ENCODE peak calls at places on chromosomes 4 and X, in five cellular contexts. R is psoas muscle, V is cardiac muscle cell, G is fibroblast of lung, C is A549. E is an unnamed sample.

GRCh38 chrX:153460826-153461225 is 9.6 kb downstream of the HAUS7 start:
- DNase-seq in V (peak), R (peak), C (peak), G (peak), E (peak)

GRCh38 chr4:76585270-76585669 is 150.2 kb downstream of the SHROOM3 start:
- DNase-seq in V (no peak), R (no peak), C (no peak), G (peak), E (peak)

GRCh38 chr4:144645621-144646522 is at the start of gene HHIP:
- DNase-seq in C (peak), R (peak), G (peak), V (peak), E (peak)

GRCh38 chr4:1713003-1713397 is 881 bp upstream of the SLBP start:
- DNase-seq in V (no peak), R (no peak), G (no peak), C (no peak), E (no peak)

GRCh38 chr4:7899184-7899583 is 40.5 kb downstream of the AFAP1 start:
- DNase-seq in G (no peak), R (no peak), V (no peak), C (no peak), E (no peak)

GRCh38 chrX:4572652-4573051 is 859.2 kb upstream of the PRKX start:
- DNase-seq in V (no peak), R (no peak), C (no peak), G (no peak), E (no peak)

GRCh38 chr4:24867766-24868296 is 45.0 kb downstream of the CCDC149 start:
- DNase-seq in C (no peak), V (no peak), G (no peak), R (no peak), E (no peak)

GRCh38 chr4:25252230-25253071 is 18.6 kb downstream of the PI4K2B start:
- DNase-seq in V (no peak), R (no peak), C (no peak), G (no peak), E (no peak)

GRCh38 chrX:111917591-111917990 is 41.6 kb downstream of the TRPC5OS start:
- DNase-seq in C (no peak), R (no peak), G (no peak), V (peak), E (no peak)

GRCh38 chr4:123505077-123505456 is 108.5 kb downstream of the SPRY1 start:
- DNase-seq in R (no peak), G (peak), V (peak), C (peak), E (peak)

GRCh38 chrX:105876658-105877057 is 54.3 kb downstream of the NRK start:
- DNase-seq in R (no peak), V (peak), C (peak), G (peak), E (peak)

GRCh38 chr4:74640111-74640903 is 154.0 kb downstream of the BTC start:
- DNase-seq in G (peak), R (no peak), C (no peak), V (no peak), E (peak)

GRCh38 chr4:109163493-109163892 is 139.0 kb downstream of the COL25A1 start:
- DNase-seq in R (no peak), G (no peak), V (no peak), C (no peak), E (no peak)

GRCh38 chr4:171919314-171919713 is 106.1 kb downstream of the GALNTL6 start:
- DNase-seq in G (no peak), R (no peak), V (no peak), C (no peak), E (no peak)

GRCh38 chr4:102295153-102295862 is 50.0 kb downstream of the SLC39A8 start:
- DNase-seq in C (no peak), V (no peak), G (no peak), R (no peak), E (no peak)

GRCh38 chrX:25020391-25021131 is 4.8 kb upstream of the ARX start:
- DNase-seq in V (peak), C (no peak), G (no peak), R (peak), E (no peak)

GRCh38 chrX:149473092-149473491 is 32.0 kb downstream of the IDS start:
- DNase-seq in G (no peak), V (no peak), C (no peak), R (no peak), E (no peak)

GRCh38 chr4:141046255-141046654 is 87.0 kb downstream of the RNF150 start:
- DNase-seq in C (peak), R (no peak), G (peak), V (no peak), E (peak)

GRCh38 chrX:13994681-13995080 is 35.0 kb downstream of the GEMIN8 start:
- DNase-seq in C (no peak), R (no peak), V (no peak), G (no peak), E (peak)

GRCh38 chr4:13944095-13944501 is 316.6 kb upstream of the BOD1L1 start:
- DNase-seq in G (no peak), C (no peak), R (no peak), V (no peak), E (no peak)

GRCh38 chr4:32499176-32499575 is 1779.0 kb downstream of the PCDH7 start:
- DNase-seq in R (no peak), G (peak), C (no peak), V (no peak), E (peak)

GRCh38 chr4:36944227-36944626 is 300.3 kb upstream of the NWD2 start:
- DNase-seq in V (no peak), C (no peak), R (no peak), G (no peak), E (no peak)

GRCh38 chr4:93184093-93184492 is 644.5 kb upstream of the ATOH1 start:
- DNase-seq in R (no peak), V (peak), G (no peak), C (no peak), E (no peak)

GRCh38 chr4:2843909-2844584 is 403 bp downstream of the ADD1 start:
- DNase-seq in R (peak), G (peak), V (peak), C (peak), E (peak)

GRCh38 chrX:30659421-30659820 is 6.2 kb downstream of the GK start:
- DNase-seq in R (no peak), C (peak), V (no peak), G (peak), E (peak)

GRCh38 chr4:1247811-1248261 is 1.1 kb downstream of the CTBP1 start:
- DNase-seq in C (no peak), G (no peak), V (peak), R (no peak), E (no peak)

GRCh38 chrX:71225661-71226060 is 2.6 kb downstream of the GJB1 start:
- DNase-seq in V (no peak), C (no peak), G (no peak), R (no peak), E (no peak)

GRCh38 chr4:26076000-26076587 is 162.1 kb downstream of the SMIM20 start:
- DNase-seq in C (no peak), V (no peak), G (peak), R (no peak), E (peak)

GRCh38 chr4:52059372-52059771 is 8.3 kb downstream of the SPATA18 start:
- DNase-seq in C (peak), G (peak), V (no peak), R (no peak), E (peak)

GRCh38 chr4:2441393-2442174 is 22.8 kb downstream of the CFAP99 start:
- DNase-seq in G (peak), V (peak), C (peak), R (peak), E (peak)

GRCh38 chr4:53786632-53787031 is 195.3 kb upstream of the LNX1 start:
- DNase-seq in G (peak), C (no peak), V (no peak), R (no peak), E (peak)

GRCh38 chr4:125639182-125639621 is 324.4 kb downstream of the FAT4 start:
- DNase-seq in C (no peak), R (no peak), V (peak), G (peak), E (no peak)

GRCh38 chrX:16444353-16444752 is 205.6 kb upstream of the S100G start:
- DNase-seq in C (no peak), R (peak), V (no peak), G (peak), E (peak)

GRCh38 chr4:41745292-41746024 is 3.1 kb downstream of the PHOX2B start:
- DNase-seq in C (no peak), R (no peak), G (no peak), V (no peak), E (no peak)
- TF ChIP-seq CTCF in C (no peak), R (no peak), G (no peak), V (no peak), E (no peak)

DNA sequence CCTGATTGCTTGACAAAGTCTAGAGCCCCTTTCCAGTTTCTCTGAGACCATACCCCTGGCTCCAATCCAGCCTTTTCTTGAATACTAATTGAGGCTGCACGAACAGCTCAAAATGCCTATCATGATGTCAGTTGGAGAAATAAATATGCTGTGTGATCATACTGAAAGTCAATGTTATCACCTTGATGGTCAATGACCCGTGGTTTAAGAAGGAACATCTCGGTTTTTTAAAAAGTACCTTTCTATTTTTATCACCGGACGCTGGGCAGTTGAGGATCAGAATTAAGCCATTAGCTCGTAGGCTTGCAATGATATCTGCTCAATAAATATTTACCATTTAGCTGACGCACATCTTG is 883 bp upstream of the WDR44 start:
- DNase-seq in R (no peak), G (no peak), V (no peak), C (no peak), E (no peak)
- H3K4me3 ChIP-seq in R (peak), G (peak), V (peak), C (peak), E (peak)

GRCh38 chr4:119100640-119101039 is 35.0 kb upstream of the MYOZ2 start:
- DNase-seq in G (no peak), V (no peak), R (no peak), C (no peak), E (peak)

GRCh38 chr4:119105605-119106004 is 30.0 kb upstream of the MYOZ2 start:
- DNase-seq in C (no peak), R (no peak), V (no peak), G (peak), E (peak)

GRCh38 chr4:119103263-119103662 is 32.4 kb upstream of the MYOZ2 start:
- DNase-seq in V (no peak), G (peak), C (peak), R (peak), E (peak)

GRCh38 chr4:119106036-119107000 is 29.3 kb upstream of the MYOZ2 start:
- DNase-seq in R (no peak), G (no peak), C (no peak), V (no peak), E (no peak)

DNA sequence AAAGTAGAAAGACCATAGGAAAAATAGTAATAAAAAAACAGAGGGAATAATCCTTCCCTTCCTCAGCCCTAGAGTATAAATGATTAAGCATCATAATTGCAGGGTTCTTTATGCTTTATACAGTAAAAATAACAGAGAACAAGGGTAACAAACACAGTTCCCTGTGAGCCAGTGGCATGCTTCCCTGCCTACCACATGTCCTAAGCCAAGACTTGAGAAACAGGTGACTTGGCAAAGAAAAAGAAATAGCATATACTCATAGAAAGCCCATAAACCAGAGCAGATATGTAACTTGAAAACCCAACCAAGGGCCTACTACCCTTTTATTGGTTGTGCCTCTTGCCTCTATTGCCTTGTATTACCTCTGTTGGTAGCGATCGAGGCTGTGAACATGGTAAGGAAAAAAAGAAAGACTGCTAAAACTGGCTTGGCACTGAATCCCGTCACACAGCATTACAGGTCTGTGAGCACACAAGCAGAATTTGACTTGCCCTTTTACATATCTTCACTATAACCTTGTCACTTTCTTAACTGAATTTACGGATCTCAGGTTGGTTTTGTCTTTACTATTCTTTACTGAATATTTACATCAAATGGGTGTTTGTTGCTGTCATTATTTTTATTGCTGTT is 30.9 kb upstream of the MYOZ2 start:
- DNase-seq in C (no peak), V (no peak), G (no peak), R (no peak), E (no peak)
- TF ChIP-seq CTCF in C (no peak), V (no peak), G (no peak), R (no peak), E (no peak)

DNA sequence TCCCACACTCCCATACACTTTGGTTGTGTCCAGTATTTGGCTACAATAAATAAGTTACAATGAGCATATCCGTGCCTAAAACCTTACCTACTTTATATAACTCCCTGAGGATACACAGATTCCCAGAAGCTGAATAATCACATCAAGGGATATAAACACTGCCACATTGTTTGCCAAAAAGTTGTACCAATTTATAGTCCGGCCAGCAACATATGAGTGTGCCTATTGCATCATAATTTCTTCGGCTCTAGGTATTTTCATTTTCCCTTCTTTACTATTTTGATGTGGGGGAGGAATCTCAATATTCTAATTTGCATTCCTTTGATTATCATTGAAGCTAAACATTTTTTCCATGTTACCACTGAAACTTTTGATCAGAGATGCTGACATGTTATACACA is 146.4 kb downstream of the PCDH19 start:
- DNase-seq in G (no peak), R (no peak), V (no peak), C (no peak), E (no peak)
- H3K4me3 ChIP-seq in G (no peak), R (no peak), V (no peak), C (no peak), E (no peak)

DNA sequence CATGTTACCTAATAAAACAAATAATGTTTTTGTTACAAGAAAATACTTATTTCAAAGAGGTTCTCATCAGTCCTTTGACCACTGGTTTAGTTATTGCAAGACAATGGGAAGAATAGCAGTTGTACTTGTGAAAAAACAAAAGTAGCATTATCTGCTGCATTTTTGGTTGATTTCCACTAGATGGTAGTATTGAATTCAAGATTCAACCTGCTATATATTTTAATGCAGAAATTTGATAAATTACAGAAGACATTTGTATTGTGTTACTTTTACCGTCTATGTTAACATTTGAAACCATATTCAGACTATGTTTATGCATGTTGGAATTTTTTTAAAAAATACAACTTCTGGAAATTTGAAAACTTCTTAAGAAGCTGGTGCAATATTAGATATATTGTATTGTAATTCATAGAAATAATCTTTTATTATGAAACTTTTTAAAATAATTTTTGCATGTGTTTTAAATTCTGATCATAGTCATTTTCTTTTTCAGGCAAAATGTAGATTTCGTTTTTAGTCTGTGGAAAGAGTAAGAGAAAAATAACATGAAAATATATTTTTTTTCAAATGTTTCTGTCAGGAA is 56.4 kb downstream of the SPCS3 start:
- DNase-seq in V (peak), R (no peak), G (peak), C (peak), E (peak)
- TF ChIP-seq CTCF in V (peak), R (peak), G (no peak), C (peak), E (peak)

DNA sequence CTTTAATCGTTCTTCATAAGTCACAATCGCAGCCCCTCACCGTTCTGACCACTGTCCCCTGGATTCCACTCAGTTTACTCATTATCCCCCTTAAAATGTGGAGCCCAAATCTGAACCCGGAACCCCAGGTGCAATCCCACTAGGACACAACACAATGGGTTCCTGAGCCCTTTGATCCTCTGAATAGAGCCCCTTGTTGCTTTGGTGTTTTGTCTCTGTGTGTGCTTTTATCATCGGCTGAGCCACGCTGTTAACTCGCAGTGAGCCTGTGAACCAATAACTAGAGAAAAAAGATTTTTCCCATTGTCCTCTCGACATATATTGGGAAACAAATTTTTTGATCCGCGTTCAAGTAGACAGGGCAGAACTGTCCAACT is 654 bp upstream of the PDHA1 start:
- DNase-seq in R (no peak), G (no peak), V (no peak), C (no peak), E (no peak)
- H3K4me3 ChIP-seq in R (peak), G (peak), V (peak), C (peak), E (peak)

DNA sequence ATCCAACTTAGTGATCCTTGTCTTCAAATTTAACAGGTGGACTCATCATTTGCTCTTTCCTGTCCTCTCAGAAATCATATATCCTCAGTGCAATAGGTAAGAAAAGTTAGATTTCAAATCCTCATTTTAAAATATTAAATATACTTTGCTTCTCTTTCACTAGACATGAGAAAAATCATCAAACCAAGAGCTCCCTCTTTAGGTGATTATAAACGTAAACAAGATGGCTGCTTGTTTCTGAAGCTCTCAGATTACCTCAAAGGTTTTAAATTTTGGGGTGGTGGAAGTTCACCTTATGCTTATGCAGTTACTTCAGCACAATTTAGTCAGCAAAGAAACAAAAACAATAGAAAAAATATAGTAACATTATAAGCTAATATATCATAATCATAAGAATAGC is 27.3 kb downstream of the CSN3 start:
- DNase-seq in V (peak), R (no peak), G (peak), C (peak), E (peak)
- TF ChIP-seq CTCF in V (peak), R (no peak), G (no peak), C (peak), E (no peak)